ENCODE peak calls at places on chromosome 10, in seven cellular contexts. One of them, this sample, is unnamed.

GRCh38 chr10:108956149-108956548 is 967.2 kb downstream of the XPNPEP1 start:
- DNase-seq in CD8-positive, alpha-beta T cell: no peak
- DNase-seq in HepG2: no peak
- DNase-seq in tibial artery: no peak
- DNase-seq in ascending aorta: no peak
- DNase-seq in gastrocnemius medialis: no peak
- DNase-seq in fibroblast of lung: peak; percentile 24
- DNase-seq in this sample: no peak

GRCh38 chr10:113025487-113025886 is 75.4 kb downstream of the TCF7L2 start:
- DNase-seq in CD8-positive, alpha-beta T cell: no peak
- DNase-seq in HepG2: no peak
- DNase-seq in tibial artery: no peak
- DNase-seq in ascending aorta: no peak
- DNase-seq in gastrocnemius medialis: no peak
- DNase-seq in fibroblast of lung: no peak
- DNase-seq in this sample: no peak

GRCh38 chr10:111745982-111746381 is 437.6 kb downstream of the GPAM start:
- DNase-seq in CD8-positive, alpha-beta T cell: no peak
- DNase-seq in HepG2: no peak
- DNase-seq in tibial artery: no peak
- DNase-seq in ascending aorta: no peak
- DNase-seq in gastrocnemius medialis: no peak
- DNase-seq in fibroblast of lung: no peak
- DNase-seq in this sample: no peak

GRCh38 chr10:97888641-97889262 is 39.1 kb downstream of the GOLGA7B start:
- DNase-seq in CD8-positive, alpha-beta T cell: no peak
- DNase-seq in HepG2: no peak
- DNase-seq in tibial artery: peak; percentile 80
- DNase-seq in ascending aorta: peak; percentile 72
- DNase-seq in gastrocnemius medialis: no peak
- DNase-seq in fibroblast of lung: peak; percentile 71
- DNase-seq in this sample: no peak

GRCh38 chr10:110976577-110976976 is 57.2 kb downstream of the SHOC2 start:
- DNase-seq in CD8-positive, alpha-beta T cell: no peak
- DNase-seq in HepG2: no peak
- DNase-seq in tibial artery: no peak
- DNase-seq in ascending aorta: no peak
- DNase-seq in gastrocnemius medialis: no peak
- DNase-seq in fibroblast of lung: no peak
- DNase-seq in this sample: no peak

GRCh38 chr10:129725482-129725881 is 238.6 kb downstream of the EBF3 start:
- DNase-seq in CD8-positive, alpha-beta T cell: peak; percentile 41
- DNase-seq in HepG2: no peak
- DNase-seq in tibial artery: no peak
- DNase-seq in ascending aorta: no peak
- DNase-seq in gastrocnemius medialis: no peak
- DNase-seq in fibroblast of lung: no peak
- DNase-seq in this sample: no peak

GRCh38 chr10:128926693-128927092 is 540.3 kb upstream of the MGMT start:
- DNase-seq in CD8-positive, alpha-beta T cell: no peak
- DNase-seq in HepG2: no peak
- DNase-seq in tibial artery: no peak
- DNase-seq in ascending aorta: no peak
- DNase-seq in gastrocnemius medialis: no peak
- DNase-seq in fibroblast of lung: no peak
- DNase-seq in this sample: no peak

GRCh38 chr10:88676283-88677060 is 12.2 kb downstream of the LIPF start:
- DNase-seq in CD8-positive, alpha-beta T cell: no peak
- DNase-seq in HepG2: no peak
- DNase-seq in tibial artery: no peak
- DNase-seq in ascending aorta: no peak
- DNase-seq in gastrocnemius medialis: no peak
- DNase-seq in fibroblast of lung: no peak
- DNase-seq in this sample: no peak

GRCh38 chr10:17216217-17216900 is 11.7 kb upstream of the VIM start:
- DNase-seq in CD8-positive, alpha-beta T cell: no peak
- DNase-seq in HepG2: peak; percentile 47
- DNase-seq in tibial artery: no peak
- DNase-seq in ascending aorta: peak; percentile 81
- DNase-seq in gastrocnemius medialis: no peak
- DNase-seq in fibroblast of lung: peak; percentile 100
- DNase-seq in this sample: no peak

DNA sequence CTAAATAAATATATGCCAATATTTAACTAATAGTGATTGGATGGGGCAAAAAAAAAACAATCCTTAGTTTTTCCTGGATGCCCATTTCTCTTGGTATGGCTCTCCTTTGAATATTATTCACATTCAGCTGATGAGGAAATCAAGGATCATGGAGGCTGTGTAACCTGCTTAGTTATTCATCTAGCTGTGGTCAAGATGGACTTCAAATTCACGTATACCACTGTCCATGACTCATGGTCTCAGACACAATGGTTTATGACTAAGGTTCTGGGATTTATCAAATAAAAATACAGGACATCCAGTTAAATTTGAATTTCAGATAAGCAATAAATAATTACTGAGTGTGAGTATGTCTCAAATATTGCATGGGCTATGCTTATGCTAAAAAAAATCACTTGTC is 191.5 kb upstream of the CELF2 start:
- DNase-seq in CD8-positive, alpha-beta T cell: no peak
- DNase-seq in HepG2: no peak
- DNase-seq in tibial artery: no peak
- DNase-seq in ascending aorta: no peak
- DNase-seq in gastrocnemius medialis: no peak
- DNase-seq in fibroblast of lung: peak; percentile 97
- DNase-seq in this sample: no peak
- H3K4me3 ChIP-seq in CD8-positive, alpha-beta T cell: no peak overlapping the region
- H3K4me3 ChIP-seq in HepG2: no peak overlapping the region
- H3K4me3 ChIP-seq in tibial artery: no peak overlapping the region
- H3K4me3 ChIP-seq in ascending aorta: no peak overlapping the region
- H3K4me3 ChIP-seq in gastrocnemius medialis: no peak overlapping the region
- H3K4me3 ChIP-seq in fibroblast of lung: no peak overlapping the region
- H3K4me3 ChIP-seq in this sample: no peak overlapping the region

DNA sequence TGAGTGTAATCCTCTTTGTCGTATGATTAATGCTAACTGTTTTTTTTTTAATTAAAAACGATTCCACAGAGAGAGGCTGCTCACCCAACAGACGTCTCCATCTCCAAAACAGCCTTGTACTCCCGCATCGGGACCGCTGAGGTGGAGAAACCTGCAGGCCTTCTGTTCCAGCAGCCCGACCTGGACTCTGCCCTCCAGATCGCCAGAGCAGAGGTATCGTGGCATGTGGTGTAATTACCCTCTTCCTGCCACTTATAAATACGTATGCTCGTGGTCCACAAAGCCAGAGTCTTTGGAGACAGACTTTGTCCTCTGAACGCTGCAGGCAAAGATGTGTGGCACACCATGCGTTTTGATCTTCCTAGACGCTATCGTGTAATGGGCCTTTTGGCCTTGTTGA is 33.8 kb upstream of the BTBD16 start:
- DNase-seq in CD8-positive, alpha-beta T cell: no peak
- DNase-seq in HepG2: no peak
- DNase-seq in tibial artery: no peak
- DNase-seq in ascending aorta: no peak
- DNase-seq in gastrocnemius medialis: no peak
- DNase-seq in fibroblast of lung: no peak
- DNase-seq in this sample: no peak
- H3K27ac ChIP-seq in CD8-positive, alpha-beta T cell: no peak overlapping the region
- H3K27ac ChIP-seq in HepG2: no peak overlapping the region
- H3K27ac ChIP-seq in tibial artery: no peak overlapping the region
- H3K27ac ChIP-seq in ascending aorta: no peak overlapping the region
- H3K27ac ChIP-seq in gastrocnemius medialis: peak overlapping the region; percentile 95
- H3K27ac ChIP-seq in fibroblast of lung: no peak overlapping the region
- H3K27ac ChIP-seq in this sample: no peak overlapping the region

DNA sequence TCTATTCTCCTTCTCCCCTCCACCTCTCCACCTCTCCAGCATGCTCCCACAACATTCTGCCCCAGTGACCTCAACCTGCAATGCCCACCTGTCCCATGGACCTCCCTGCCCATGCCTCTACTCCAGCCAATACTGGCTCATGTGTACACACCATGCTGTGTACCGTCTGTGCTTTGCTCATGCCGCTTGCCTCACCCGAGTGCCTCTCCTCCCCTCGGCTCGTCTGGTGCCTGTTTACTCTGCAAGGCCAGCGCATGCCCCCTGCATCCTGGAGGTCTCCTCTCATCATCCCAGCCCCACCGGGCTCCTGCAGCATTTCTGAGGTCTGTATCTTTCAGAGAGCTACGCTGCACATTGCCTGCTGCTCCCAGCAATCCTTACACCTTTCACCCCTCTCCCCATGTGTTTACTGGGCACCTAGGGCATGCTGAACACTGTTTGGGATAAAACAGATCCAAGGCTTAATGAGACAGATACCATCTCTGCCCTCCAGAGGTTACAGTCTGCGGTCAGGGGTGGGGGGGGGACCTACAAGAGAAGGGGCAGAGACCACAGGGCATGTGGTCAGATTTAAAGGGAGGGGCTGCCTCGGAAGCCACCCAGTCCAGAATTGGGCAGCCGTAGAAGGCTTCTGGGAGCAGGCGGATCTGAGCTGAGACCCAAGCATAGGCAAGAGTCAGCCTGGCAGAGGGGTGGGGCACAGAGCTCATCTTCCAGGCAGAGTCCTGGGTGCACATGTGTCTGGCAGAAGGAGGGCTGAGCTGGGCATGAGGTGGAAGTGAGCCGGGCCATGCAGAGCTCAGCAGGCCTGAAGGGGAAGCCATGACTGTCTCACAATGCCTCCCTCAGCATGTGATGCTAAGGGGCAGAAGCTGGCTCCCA is 29.6 kb upstream of the PSAP start:
- DNase-seq in CD8-positive, alpha-beta T cell: no peak
- DNase-seq in HepG2: peak; percentile 60
- DNase-seq in tibial artery: peak; percentile 75
- DNase-seq in ascending aorta: no peak
- DNase-seq in gastrocnemius medialis: peak; percentile 52
- DNase-seq in fibroblast of lung: no peak
- DNase-seq in this sample: peak; percentile 63
- H3K4me3 ChIP-seq in CD8-positive, alpha-beta T cell: no peak overlapping the region
- H3K4me3 ChIP-seq in HepG2: no peak overlapping the region
- H3K4me3 ChIP-seq in tibial artery: no peak overlapping the region
- H3K4me3 ChIP-seq in ascending aorta: no peak overlapping the region
- H3K4me3 ChIP-seq in gastrocnemius medialis: no peak overlapping the region
- H3K4me3 ChIP-seq in fibroblast of lung: no peak overlapping the region
- H3K4me3 ChIP-seq in this sample: no peak overlapping the region

GRCh38 chr10:44982114-44982460 is 3.5 kb upstream of the DEPP1 start:
- DNase-seq in CD8-positive, alpha-beta T cell: no peak
- DNase-seq in HepG2: no peak
- DNase-seq in tibial artery: peak; percentile 94
- DNase-seq in ascending aorta: peak; percentile 90
- DNase-seq in gastrocnemius medialis: peak; percentile 64
- DNase-seq in fibroblast of lung: peak; percentile 67
- DNase-seq in this sample: peak; percentile 49
- H3K27ac ChIP-seq in CD8-positive, alpha-beta T cell: no peak overlapping the region
- H3K27ac ChIP-seq in HepG2: peak overlapping the region; percentile 97
- H3K27ac ChIP-seq in tibial artery: peak overlapping the region; percentile 90
- H3K27ac ChIP-seq in ascending aorta: peak overlapping the region; percentile 91
- H3K27ac ChIP-seq in gastrocnemius medialis: peak overlapping the region; percentile 94
- H3K27ac ChIP-seq in fibroblast of lung: peak overlapping the region; percentile 90
- H3K27ac ChIP-seq in this sample: peak overlapping the region; percentile 78

GRCh38 chr10:131532291-131532690 is 220.8 kb upstream of the TCERG1L start:
- DNase-seq in CD8-positive, alpha-beta T cell: no peak
- DNase-seq in HepG2: no peak
- DNase-seq in tibial artery: no peak
- DNase-seq in ascending aorta: no peak
- DNase-seq in gastrocnemius medialis: no peak
- DNase-seq in fibroblast of lung: no peak
- DNase-seq in this sample: no peak
- H3K4me3 ChIP-seq in CD8-positive, alpha-beta T cell: no peak overlapping the region
- H3K4me3 ChIP-seq in HepG2: no peak overlapping the region
- H3K4me3 ChIP-seq in tibial artery: no peak overlapping the region
- H3K4me3 ChIP-seq in ascending aorta: no peak overlapping the region
- H3K4me3 ChIP-seq in gastrocnemius medialis: no peak overlapping the region
- H3K4me3 ChIP-seq in fibroblast of lung: no peak overlapping the region
- H3K4me3 ChIP-seq in this sample: no peak overlapping the region

DNA sequence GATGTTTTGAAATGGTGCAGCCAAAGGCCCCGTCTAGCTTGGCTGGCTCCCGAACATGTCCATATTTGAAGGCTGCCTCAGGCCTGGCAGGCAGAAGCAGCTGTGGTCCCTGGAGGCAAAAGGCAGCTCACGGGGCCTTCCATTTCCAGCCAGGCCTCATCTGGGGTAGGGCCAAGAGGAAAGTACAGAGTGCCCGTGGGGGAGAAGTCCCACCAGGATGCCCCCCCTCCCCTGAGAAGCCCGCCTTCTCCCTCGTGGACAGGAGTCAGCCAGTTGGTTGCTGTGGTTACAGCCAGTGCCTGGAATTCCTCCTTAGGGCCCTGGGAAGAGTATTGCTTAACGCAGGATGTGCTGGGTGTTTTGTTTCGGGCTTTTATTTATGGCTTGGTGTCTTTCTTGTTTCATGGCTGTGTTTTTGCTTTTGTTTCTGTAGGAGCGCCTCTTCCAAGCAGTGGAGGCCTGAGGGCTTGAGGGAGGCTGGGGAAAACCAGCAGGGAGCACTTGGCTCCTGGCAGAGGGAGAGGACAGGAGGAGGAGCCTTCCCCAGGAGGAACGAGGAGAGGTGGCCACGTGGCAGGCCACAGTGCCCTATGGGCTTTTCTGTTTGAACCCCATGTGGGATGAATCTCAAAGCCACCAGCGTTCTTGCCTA is 45.4 kb downstream of the CHST3 start:
- DNase-seq in CD8-positive, alpha-beta T cell: no peak
- DNase-seq in HepG2: no peak
- DNase-seq in tibial artery: peak; percentile 100
- DNase-seq in ascending aorta: peak; percentile 99
- DNase-seq in gastrocnemius medialis: peak; percentile 94
- DNase-seq in fibroblast of lung: peak; percentile 94
- DNase-seq in this sample: no peak
- H3K27ac ChIP-seq in CD8-positive, alpha-beta T cell: no peak overlapping the region
- H3K27ac ChIP-seq in HepG2: peak overlapping the region; percentile 65
- H3K27ac ChIP-seq in tibial artery: peak overlapping the region; percentile 90
- H3K27ac ChIP-seq in ascending aorta: peak overlapping the region; percentile 93
- H3K27ac ChIP-seq in gastrocnemius medialis: peak overlapping the region; percentile 89
- H3K27ac ChIP-seq in fibroblast of lung: peak overlapping the region; percentile 94
- H3K27ac ChIP-seq in this sample: peak overlapping the region; percentile 75

DNA sequence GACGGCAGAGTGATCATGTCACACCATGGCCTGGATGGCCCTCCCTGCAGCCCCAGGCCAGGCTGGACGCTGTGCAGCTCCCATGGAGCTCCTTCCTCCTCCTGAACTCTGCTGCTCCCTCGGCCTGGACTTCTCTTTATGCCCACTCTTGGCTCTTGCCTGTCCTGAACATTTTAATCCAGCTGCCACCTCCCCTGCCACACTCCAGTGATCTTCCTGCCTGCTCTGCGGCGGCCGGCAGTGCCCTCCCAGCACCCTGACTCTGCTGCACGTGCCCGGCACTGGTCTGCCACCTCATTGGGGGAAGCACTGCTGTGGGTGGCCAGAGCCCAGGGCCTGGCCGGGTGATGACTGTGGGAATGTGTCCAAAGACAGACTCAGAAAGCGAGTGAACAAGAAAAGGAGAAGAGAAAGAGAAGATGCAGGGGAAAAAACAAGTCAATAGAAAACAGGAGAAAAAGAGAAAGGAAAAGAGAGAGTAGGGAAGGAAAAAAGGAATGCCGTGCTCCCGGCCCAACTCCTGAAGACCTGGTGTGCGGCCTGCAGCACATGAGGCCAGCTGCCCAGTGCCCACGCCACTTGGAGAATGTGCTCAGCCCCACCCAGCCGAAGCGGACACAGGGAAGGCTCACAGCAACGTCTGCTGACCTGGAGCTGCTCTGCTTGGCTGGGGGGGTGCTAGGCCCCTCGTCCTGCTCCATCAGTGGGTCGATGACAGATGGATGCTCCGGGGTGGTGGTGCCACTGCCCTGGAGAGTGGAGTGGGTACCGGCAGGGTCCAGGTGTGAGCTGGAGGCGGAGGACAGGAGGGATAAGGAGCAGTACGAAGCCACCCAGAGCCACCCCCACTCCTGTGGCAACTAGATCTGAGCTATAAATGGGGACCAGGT is 115.9 kb downstream of the DLG5 start:
- DNase-seq in CD8-positive, alpha-beta T cell: no peak
- DNase-seq in HepG2: no peak
- DNase-seq in tibial artery: no peak
- DNase-seq in ascending aorta: no peak
- DNase-seq in gastrocnemius medialis: no peak
- DNase-seq in fibroblast of lung: no peak
- DNase-seq in this sample: no peak
- H3K4me3 ChIP-seq in CD8-positive, alpha-beta T cell: no peak overlapping the region
- H3K4me3 ChIP-seq in HepG2: no peak overlapping the region
- H3K4me3 ChIP-seq in tibial artery: no peak overlapping the region
- H3K4me3 ChIP-seq in ascending aorta: no peak overlapping the region
- H3K4me3 ChIP-seq in gastrocnemius medialis: no peak overlapping the region
- H3K4me3 ChIP-seq in fibroblast of lung: no peak overlapping the region
- H3K4me3 ChIP-seq in this sample: no peak overlapping the region

This sample was measured in left lung.